ENCODE peak calls at places on chromosomes 4 and X, in four cellular contexts. U, D, W and A are unnamed samples.
A peak's percentile ranks its signal among the peaks of the same experiment; 100 is the strongest.

GRCh38 chr4:148415500-148415899 is 26.7 kb downstream of the NR3C2 start:
- DNase-seq in U (no peak), D (peak; percentile 3), W (no peak), A (no peak)

GRCh38 chr4:110622841-110623709 is at the start of gene PITX2:
- DNase-seq in U (peak; percentile 59), D (peak; percentile 92), W (peak; percentile 95), A (peak; percentile 89)

GRCh38 chrX:44708470-44708869 is 135.4 kb upstream of the DUSP21 start:
- DNase-seq in U (no peak), D (no peak), W (no peak), A (no peak)

GRCh38 chr4:106583567-106583966 is 215.0 kb upstream of the GIMD1 start:
- DNase-seq in U (no peak), D (peak; percentile 22), W (no peak), A (no peak)

GRCh38 chr4:72295966-72296557 is 264.3 kb downstream of the NPFFR2 start:
- DNase-seq in U (no peak), D (peak; percentile 15), W (no peak), A (no peak)

GRCh38 chr4:951594-952468 is 19.6 kb downstream of the TMEM175 start:
- DNase-seq in U (peak; percentile 9), D (no peak), W (no peak), A (no peak)

GRCh38 chr4:122104184-122104583 is 47.9 kb upstream of the BLTP1 start:
- DNase-seq in U (no peak), D (no peak), W (no peak), A (no peak)

GRCh38 chr4:97938141-97938540 is 205.1 kb downstream of the STPG2 start:
- DNase-seq in U (no peak), D (no peak), W (no peak), A (no peak)

GRCh38 chr4:1834047-1834769 is 21.7 kb downstream of the LETM1 start:
- DNase-seq in U (no peak), D (no peak), W (no peak), A (no peak)

GRCh38 chrX:82748901-82749505 is 759.1 kb upstream of the POU3F4 start:
- DNase-seq in U (no peak), D (no peak), W (no peak), A (no peak)

GRCh38 chrX:78540171-78540570 is 119.0 kb downstream of the RTL3 start:
- DNase-seq in U (no peak), D (no peak), W (no peak), A (no peak)

GRCh38 chrX:72057331-72057730 is 74.4 kb downstream of the RTL5 start:
- DNase-seq in U (no peak), D (no peak), W (no peak), A (no peak)

GRCh38 chr4:95528388-95528787 is 20.4 kb downstream of the UNC5C start:
- DNase-seq in U (no peak), D (no peak), W (no peak), A (no peak)

GRCh38 chrX:75038925-75039324 is 113.7 kb upstream of the NEXMIF start:
- DNase-seq in U (no peak), D (peak; percentile 8), W (no peak), A (peak; percentile 18)

GRCh38 chrX:114611018-114611619 is 27.2 kb downstream of the HTR2C start:
- DNase-seq in U (peak; percentile 16), D (peak; percentile 34), W (peak; percentile 14), A (peak; percentile 36)

GRCh38 chr4:173332963-173333657 is 1.0 kb downstream of the HMGB2 start:
- DNase-seq in U (no peak), D (no peak), W (no peak), A (no peak)

GRCh38 chrX:145549476-145549875 is 268.2 kb upstream of the SLITRK2 start:
- DNase-seq in U (no peak), D (no peak), W (no peak), A (no peak)

GRCh38 chr4:112284662-112285411 is 867 bp downstream of the TIFA start:
- DNase-seq in U (peak; percentile 43), D (no peak), W (peak; percentile 27), A (peak; percentile 30)

GRCh38 chrX:1305411-1305810 is 31.2 kb upstream of the IL3RA start:
- DNase-seq in U (no peak), D (no peak), W (no peak), A (no peak)

GRCh38 chr4:188372856-188373255 is 233.6 kb downstream of the TRIML1 start:
- DNase-seq in U (no peak), D (peak; percentile 67), W (no peak), A (no peak)

GRCh38 chr4:71545168-71545567 is 206.3 kb downstream of the SLC4A4 start:
- DNase-seq in U (no peak), D (no peak), W (no peak), A (no peak)

GRCh38 chr4:87067120-87067885 is 132.5 kb downstream of the AFF1 start:
- DNase-seq in U (no peak), D (no peak), W (no peak), A (no peak)

GRCh38 chr4:5962416-5962815 is 55.8 kb downstream of the C4orf50 start:
- DNase-seq in U (no peak), D (no peak), W (no peak), A (peak; percentile 6)

GRCh38 chr4:82901129-82901718 is 689 bp downstream of the THAP9 start:
- DNase-seq in U (no peak), D (no peak), W (no peak), A (no peak)

GRCh38 chrX:27186671-27187070 is 276.5 kb downstream of the PPP4R3C start:
- DNase-seq in U (peak; percentile 22), D (peak; percentile 3), W (peak; percentile 9), A (peak; percentile 19)

GRCh38 chr4:52704133-52704532 is 45.0 kb upstream of the USP46 start:
- DNase-seq in U (no peak), D (no peak), W (no peak), A (no peak)

GRCh38 chrX:19628006-19628575 is 112.8 kb upstream of the MAP3K15 start:
- DNase-seq in U (no peak), D (no peak), W (peak; percentile 39), A (no peak)

GRCh38 chr4:186634591-186635128 is 79.3 kb upstream of the MTNR1A start:
- DNase-seq in U (no peak), D (no peak), W (no peak), A (no peak)

GRCh38 chr4:121139533-121140222 is 24.4 kb downstream of the TNIP3 start:
- DNase-seq in U (no peak), D (no peak), W (no peak), A (no peak)

GRCh38 chrX:9144643-9145290 is 110.8 kb upstream of the FAM9B start:
- DNase-seq in U (no peak), D (no peak), W (no peak), A (no peak)

GRCh38 chrX:63855896-63856295 is 70.9 kb upstream of the ARHGEF9 start:
- DNase-seq in U (no peak), D (no peak), W (no peak), A (no peak)

GRCh38 chrX:149650162-149650561 is 18.6 kb upstream of the TMEM185A start:
- DNase-seq in U (no peak), D (no peak), W (no peak), A (no peak)

GRCh38 chr4:121668368-121669162 is 28.2 kb downstream of the ANXA5 start:
- DNase-seq in U (no peak), D (no peak), W (no peak), A (no peak)

DNA sequence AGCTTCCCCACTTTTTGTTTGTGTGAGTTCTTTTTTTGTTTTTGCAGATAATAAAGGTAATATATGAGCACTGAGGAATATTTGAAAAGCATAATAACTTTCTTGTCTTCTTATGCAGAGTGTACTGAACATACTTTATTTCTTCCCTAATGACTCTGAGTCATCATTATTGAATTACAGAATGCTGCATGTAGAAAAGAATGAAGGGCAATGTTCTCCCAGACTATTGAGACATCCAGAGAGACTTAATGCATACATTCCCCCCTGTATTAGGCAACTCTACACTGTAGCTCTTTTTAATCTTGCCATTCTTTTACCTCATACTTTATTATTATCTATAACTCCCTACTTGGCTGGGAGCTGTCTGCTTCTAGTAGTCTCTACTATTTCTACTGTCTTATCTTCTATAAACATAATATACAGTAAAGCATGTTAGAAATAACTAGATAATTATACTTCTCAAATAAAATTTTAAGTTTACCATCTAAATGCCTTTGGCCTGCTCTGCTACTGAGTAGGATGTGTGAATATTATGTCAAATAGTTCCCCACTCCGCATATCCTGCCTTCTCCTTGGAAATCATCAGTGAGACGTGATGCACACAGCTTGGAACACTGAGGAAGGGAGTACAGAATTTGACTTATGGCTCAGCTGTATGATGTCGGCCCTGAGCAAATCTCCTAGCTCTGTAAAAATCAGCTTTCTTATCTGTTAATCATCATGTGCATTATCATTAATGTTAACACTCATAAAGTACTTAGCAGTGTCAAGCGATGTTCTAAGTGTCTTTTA is 240.7 kb upstream of the ANKRD50 start:
- DNase-seq in U (no peak), D (no peak), W (no peak), A (no peak)
- H3K4me3 ChIP-seq in U (no peak overlapping the region), D (no peak overlapping the region), W (no peak overlapping the region), A (no peak overlapping the region)

GRCh38 chr4:99947190-99947578 is 766 bp upstream of the DNAJB14 start:
- DNase-seq in U (no peak), D (no peak), W (no peak), A (no peak)
- TF ChIP-seq POLR2A in U (no peak), D (peak; percentile 46), W (no peak), A (no peak)

GRCh38 chr4:156732634-156733033 is 239.0 kb downstream of the PDGFC start:
- DNase-seq in U (no peak), D (no peak), W (no peak), A (no peak)
- H3K4me1 ChIP-seq in U (no peaks in the 10 kb centered on the region), D (no peaks in the 10 kb centered on the region), W (no peaks in the 10 kb centered on the region), A (no peaks in the 10 kb centered on the region)

DNA sequence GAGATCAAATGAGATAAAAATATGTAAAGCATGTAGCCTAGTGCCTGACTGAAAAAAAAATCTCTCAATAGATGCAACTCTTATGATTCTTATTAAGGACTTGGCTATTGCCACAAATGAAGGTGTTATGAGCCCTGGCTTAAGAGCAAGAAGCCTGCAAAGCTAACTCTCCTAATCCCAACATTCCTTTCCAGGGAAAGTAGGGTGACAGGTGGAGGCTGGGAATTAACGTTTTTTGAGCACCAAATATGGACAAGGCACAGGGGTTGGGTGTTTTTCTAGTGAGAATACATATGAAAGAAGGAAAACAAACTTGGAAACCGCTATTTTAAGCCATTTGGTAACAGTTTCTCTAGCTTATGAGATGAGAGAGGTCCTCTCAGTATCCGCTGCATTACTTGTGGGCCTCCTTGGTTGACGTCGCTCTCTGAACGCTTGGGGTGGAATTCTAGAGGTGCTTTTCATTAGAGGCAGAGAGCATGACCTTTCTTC is 2.4 kb downstream of the RHOH start:
- DNase-seq in U (no peak), D (no peak), W (no peak), A (no peak)
- H3K4me3 ChIP-seq in U (no peak overlapping the region), D (no peak overlapping the region), W (no peak overlapping the region), A (no peak overlapping the region)